ENCODE peak calls at places on chromosomes 13 and 19, in four cellular contexts. N, T, U and Y are unnamed samples.

GRCh38 chr13:32499538-32500210 is 38.9 kb downstream of the N4BP2L2 start:
- DNase-seq in U (no peak), T (no peak), N (no peak), Y (no peak)

GRCh38 chr13:38905081-38905480 is 85.5 kb downstream of the STOML3 start:
- DNase-seq in N (no peak), T (no peak), U (no peak), Y (no peak)

GRCh38 chr19:51282335-51282734 is 29.1 kb upstream of the IGLON5 start:
- DNase-seq in T (no peak), N (no peak), U (no peak), Y (no peak)

GRCh38 chr13:44180876-44181536 is 192.6 kb upstream of the SERP2 start:
- DNase-seq in U (no peak), T (no peak), N (no peak), Y (no peak)

GRCh38 chr19:53549354-53549753 is 11.4 kb downstream of the ZNF331 start:
- DNase-seq in N (no peak), T (no peak), U (no peak), Y (no peak)

GRCh38 chr19:31110331-31110730 is 238.9 kb downstream of the TSHZ3 start:
- DNase-seq in U (no peak), T (no peak), N (peak), Y (no peak)

GRCh38 chr13:69704311-69704710 is 403.3 kb upstream of the ATXN8OS start:
- DNase-seq in T (no peak), U (no peak), N (no peak), Y (no peak)

GRCh38 chr19:2121416-2122051 is 24.8 kb downstream of the IZUMO4 start:
- DNase-seq in U (no peak), T (no peak), N (no peak), Y (no peak)

GRCh38 chr13:66492479-66492878 is 737.7 kb downstream of the PCDH9 start:
- DNase-seq in T (no peak), N (peak), U (peak), Y (no peak)

GRCh38 chr19:11130824-11131455 is 24.6 kb downstream of the SPC24 start:
- DNase-seq in U (peak), N (peak), T (peak), Y (peak)

GRCh38 chr19:46839752-46840151 is 10.9 kb downstream of the AP2S1 start:
- DNase-seq in N (peak), T (no peak), U (no peak), Y (no peak)
- TF ChIP-seq TAF1 in N (no peak), T (no peak), U (no peak), Y (no peak)

GRCh38 chr19:40529093-40529954 is 47.3 kb upstream of the SHKBP1 start:
- DNase-seq in T (peak), N (peak), U (peak), Y (peak)
- TF ChIP-seq POLR2AphosphoS5 in T (no peak), N (no peak), U (no peak), Y (no peak)

DNA sequence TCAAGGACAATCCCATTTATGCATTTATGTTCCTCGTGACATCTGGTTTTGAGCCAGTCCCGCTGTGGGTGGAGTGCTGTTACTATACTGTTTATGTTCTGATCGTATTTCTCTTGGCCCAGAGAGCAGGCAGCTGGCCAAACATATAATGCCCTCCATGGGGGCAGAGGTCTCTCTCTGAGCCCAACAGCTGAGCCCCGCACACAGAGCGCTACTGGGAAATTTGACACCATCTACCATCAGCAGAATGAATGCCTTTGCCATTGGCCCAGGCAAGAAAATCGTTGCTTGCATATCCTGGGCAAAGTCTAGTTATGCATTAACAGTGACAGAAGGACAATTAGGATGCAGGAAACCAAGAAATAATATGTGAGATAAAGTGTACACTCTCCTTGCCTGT is 126.8 kb upstream of the CACNA1A start:
- DNase-seq in U (no peak), T (no peak), N (no peak), Y (no peak)
- TF ChIP-seq TAF1 in U (no peak), T (no peak), N (no peak), Y (no peak)

DNA sequence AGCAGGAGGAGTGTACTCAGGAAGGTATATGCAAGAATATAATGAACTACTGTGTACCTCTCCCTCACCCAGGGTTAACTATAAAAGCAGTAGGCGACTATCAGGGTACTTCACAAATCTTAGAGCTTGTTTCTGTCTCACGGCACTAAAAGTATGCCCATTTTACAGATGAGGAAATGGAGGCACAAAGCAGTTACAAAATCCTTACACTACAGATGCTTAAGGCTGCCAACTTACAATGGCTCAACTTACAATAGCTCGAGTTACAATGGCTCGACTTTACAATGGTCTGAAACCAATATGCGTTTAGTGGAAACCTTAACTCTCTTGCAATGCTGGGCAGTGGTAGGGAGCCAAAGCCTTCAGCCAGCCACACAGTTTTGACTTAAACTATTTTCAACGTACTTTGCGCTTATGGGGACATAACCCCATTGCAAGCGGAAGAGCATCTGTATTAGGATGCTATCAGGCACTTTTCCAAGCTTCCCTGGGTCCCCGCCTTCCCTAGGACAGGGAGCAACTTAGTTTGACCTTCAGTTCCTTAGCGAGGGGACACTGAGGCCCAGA is 4.1 kb downstream of the FCER2 start:
- DNase-seq in N (no peak), U (no peak), T (no peak), Y (no peak)
- TF ChIP-seq POLR2AphosphoS5 in N (no peak), U (no peak), T (no peak), Y (no peak)

DNA sequence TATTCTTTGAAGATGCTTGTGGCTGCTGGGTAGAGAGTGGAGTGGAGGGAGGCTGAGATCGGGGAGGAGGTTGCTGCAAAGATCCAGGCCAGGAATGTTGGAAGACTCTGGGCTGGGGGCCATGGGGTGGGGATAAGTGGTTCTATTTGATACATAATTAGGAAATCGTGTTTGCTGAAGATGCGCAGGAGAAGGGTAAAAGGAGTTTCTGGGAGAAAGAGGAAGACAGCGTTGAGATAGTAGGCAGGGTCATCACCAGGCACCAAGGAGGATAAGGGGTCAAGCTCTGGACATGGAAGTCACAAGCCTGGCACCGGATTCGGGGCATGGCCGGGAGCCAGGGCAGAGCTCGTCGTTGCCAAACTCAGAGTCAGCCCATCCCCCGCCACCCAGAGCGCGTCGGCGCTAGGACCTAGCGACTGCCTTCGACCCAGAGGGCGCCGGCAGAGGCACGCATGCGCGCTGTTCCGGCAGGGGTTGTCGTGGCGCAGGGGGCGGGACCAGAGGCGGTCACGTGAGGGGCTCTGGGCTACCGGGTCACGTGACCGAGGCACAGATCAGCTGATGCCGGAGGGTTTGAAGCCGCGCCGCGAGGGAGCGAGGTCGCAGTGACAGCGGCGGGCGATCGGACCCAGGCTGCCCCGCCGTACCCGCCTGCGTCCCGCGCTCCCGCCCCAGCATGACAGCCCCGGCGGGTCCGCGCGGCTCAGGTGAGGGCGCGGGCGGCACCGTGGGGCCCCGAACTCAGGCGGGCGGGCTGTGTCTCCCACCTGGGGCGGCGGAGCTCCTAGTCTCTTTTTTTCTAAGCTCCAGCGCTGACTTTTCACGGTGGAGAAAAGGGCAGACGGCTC is at the start of gene MCOLN1:
- DNase-seq in U (peak), N (peak), T (peak), Y (peak)
- TF ChIP-seq TAF1 in U (peak), N (peak), T (peak), Y (peak)